ENCODE peak calls at places on chromosomes 6 and 20, in seven cellular contexts. One of them, this sample, is unnamed. For H4K20me1, the result is how much of the 10 kb centered on the place peaks cover.

GRCh38 chr20:62482970-62483369 is 7.2 kb upstream of the GATA5 start:
- DNase-seq in hepatocyte: no peak
- DNase-seq in GM23338: no peak
- DNase-seq in K562: no peak
- DNase-seq in GM23248: no peak
- DNase-seq in HCT116: no peak
- DNase-seq in PC-3: no peak
- DNase-seq in this sample: no peak

GRCh38 chr6:83333500-83333899 is 97.4 kb downstream of the ME1 start:
- DNase-seq in hepatocyte: no peak
- DNase-seq in GM23248: no peak
- DNase-seq in GM23338: no peak
- DNase-seq in PC-3: no peak
- DNase-seq in HCT116: no peak
- DNase-seq in K562: no peak
- DNase-seq in this sample: no peak

GRCh38 chr6:119543332-119543731 is 193.8 kb upstream of the MAN1A1 start:
- DNase-seq in GM23248: no peak
- DNase-seq in hepatocyte: no peak
- DNase-seq in PC-3: no peak
- DNase-seq in HCT116: no peak
- DNase-seq in K562: no peak
- DNase-seq in GM23338: no peak
- DNase-seq in this sample: no peak

GRCh38 chr20:56460459-56460858 is 8.0 kb upstream of the RTF2 start:
- DNase-seq in PC-3: no peak
- DNase-seq in GM23338: no peak
- DNase-seq in GM23248: no peak
- DNase-seq in K562: no peak
- DNase-seq in hepatocyte: no peak
- DNase-seq in HCT116: no peak
- DNase-seq in this sample: no peak

GRCh38 chr6:13120483-13121482 is 207.6 kb downstream of the TBC1D7 start:
- DNase-seq in K562: no peak
- DNase-seq in hepatocyte: no peak
- DNase-seq in GM23338: peak
- DNase-seq in PC-3: no peak
- DNase-seq in GM23248: no peak
- DNase-seq in HCT116: no peak
- DNase-seq in this sample: no peak

GRCh38 chr20:36461600-36462439 is 79.5 kb upstream of the MYL9 start:
- DNase-seq in K562: peak
- DNase-seq in GM23338: peak
- DNase-seq in HCT116: no peak
- DNase-seq in hepatocyte: peak
- DNase-seq in PC-3: peak
- DNase-seq in GM23248: peak
- DNase-seq in this sample: no peak

GRCh38 chr6:89134723-89135122 is 11.1 kb upstream of the PM20D2 start:
- DNase-seq in GM23248: no peak
- DNase-seq in hepatocyte: no peak
- DNase-seq in GM23338: no peak
- DNase-seq in HCT116: no peak
- DNase-seq in PC-3: no peak
- DNase-seq in K562: no peak
- DNase-seq in this sample: no peak

GRCh38 chr6:6801002-6801329 is 212.4 kb downstream of the LY86 start:
- DNase-seq in GM23248: no peak
- DNase-seq in GM23338: no peak
- DNase-seq in K562: no peak
- DNase-seq in HCT116: no peak
- DNase-seq in PC-3: no peak
- DNase-seq in hepatocyte: no peak
- DNase-seq in this sample: peak

GRCh38 chr6:139820191-139820590 is 445.7 kb upstream of the CITED2 start:
- DNase-seq in GM23338: no peak
- DNase-seq in PC-3: peak
- DNase-seq in GM23248: peak
- DNase-seq in K562: no peak
- DNase-seq in HCT116: peak
- DNase-seq in hepatocyte: peak
- DNase-seq in this sample: no peak

GRCh38 chr20:34538671-34539123 is 19.8 kb upstream of the MAP1LC3A start:
- DNase-seq in HCT116: no peak
- DNase-seq in PC-3: peak
- DNase-seq in hepatocyte: peak
- DNase-seq in GM23338: peak
- DNase-seq in GM23248: peak
- DNase-seq in K562: peak
- DNase-seq in this sample: peak

GRCh38 chr20:25486377-25486776 is 78.9 kb downstream of the GINS1 start:
- DNase-seq in K562: no peak
- DNase-seq in HCT116: no peak
- DNase-seq in PC-3: no peak
- DNase-seq in hepatocyte: no peak
- DNase-seq in GM23248: peak
- DNase-seq in GM23338: no peak
- DNase-seq in this sample: no peak

GRCh38 chr6:13400772-13401171 is 72.4 kb upstream of the TBC1D7 start:
- DNase-seq in GM23338: no peak
- DNase-seq in PC-3: peak
- DNase-seq in hepatocyte: no peak
- DNase-seq in GM23248: no peak
- DNase-seq in HCT116: no peak
- DNase-seq in K562: no peak
- DNase-seq in this sample: no peak

GRCh38 chr6:63415286-63415685 is 95.5 kb upstream of the LGSN start:
- DNase-seq in GM23248: no peak
- DNase-seq in K562: no peak
- DNase-seq in PC-3: no peak
- DNase-seq in hepatocyte: no peak
- DNase-seq in GM23338: no peak
- DNase-seq in HCT116: no peak
- DNase-seq in this sample: no peak

GRCh38 chr20:30912006-30912660 is 345.3 kb upstream of the DEFB115 start:
- DNase-seq in GM23338: peak
- DNase-seq in K562: peak
- DNase-seq in PC-3: no peak
- DNase-seq in hepatocyte: no peak
- DNase-seq in GM23248: peak
- DNase-seq in HCT116: no peak
- DNase-seq in this sample: no peak

GRCh38 chr6:36971926-36972673 is 13.9 kb downstream of the MTCH1 start:
- DNase-seq in K562: no peak
- DNase-seq in PC-3: no peak
- DNase-seq in hepatocyte: no peak
- DNase-seq in HCT116: no peak
- DNase-seq in GM23248: no peak
- DNase-seq in GM23338: no peak
- DNase-seq in this sample: no peak

DNA sequence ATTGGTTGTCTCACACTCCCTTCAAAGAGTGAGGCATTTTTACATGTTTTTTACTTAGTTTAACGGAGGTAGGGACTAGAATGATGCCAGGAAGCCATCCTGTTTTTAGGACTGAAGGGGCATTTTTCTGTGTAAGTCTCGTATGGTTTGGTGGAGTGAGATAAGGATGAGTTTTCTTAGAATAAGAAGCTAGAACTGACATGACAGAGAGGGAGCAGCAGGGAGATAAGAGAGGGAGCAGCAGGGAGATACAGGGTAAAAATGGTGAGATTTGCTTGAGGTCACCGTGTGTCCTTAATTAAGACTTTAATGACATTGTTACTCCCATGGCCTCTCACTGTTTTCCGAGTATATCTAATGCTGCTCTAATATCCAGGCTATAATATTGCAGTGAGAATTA is 360.8 kb downstream of the NRN1 start:
- DNase-seq in GM23338: no peak
- DNase-seq in HCT116: no peak
- DNase-seq in PC-3: no peak
- DNase-seq in hepatocyte: no peak
- DNase-seq in GM23248: no peak
- DNase-seq in K562: peak
- DNase-seq in this sample: no peak
- H3K4me2 ChIP-seq in GM23338: no peak
- H3K4me2 ChIP-seq in HCT116: no peak
- H3K4me2 ChIP-seq in PC-3: no peak
- H3K4me2 ChIP-seq in hepatocyte: no peak
- H3K4me2 ChIP-seq in GM23248: no peak
- H3K4me2 ChIP-seq in K562: no peak
- H3K4me2 ChIP-seq in this sample: no peak

GRCh38 chr20:58910473-58910872 is 58.0 kb downstream of the GNAS start:
- DNase-seq in K562: no peak
- DNase-seq in HCT116: no peak
- DNase-seq in GM23248: no peak
- DNase-seq in GM23338: no peak
- DNase-seq in PC-3: no peak
- DNase-seq in hepatocyte: no peak
- DNase-seq in this sample: no peak
- H4K20me1 ChIP-seq in K562: under half
- H4K20me1 ChIP-seq in HCT116: under half
- H4K20me1 ChIP-seq in GM23248: under half
- H4K20me1 ChIP-seq in GM23338: under half
- H4K20me1 ChIP-seq in PC-3: under half
- H4K20me1 ChIP-seq in hepatocyte: under half
- H4K20me1 ChIP-seq in this sample: under half

GRCh38 chr20:2429061-2429460 is 41.5 kb downstream of the SNRPB start:
- DNase-seq in GM23248: peak
- DNase-seq in K562: no peak
- DNase-seq in GM23338: no peak
- DNase-seq in PC-3: no peak
- DNase-seq in hepatocyte: no peak
- DNase-seq in HCT116: no peak
- DNase-seq in this sample: no peak
- H3K4me2 ChIP-seq in GM23248: no peak
- H3K4me2 ChIP-seq in K562: no peak
- H3K4me2 ChIP-seq in GM23338: no peak
- H3K4me2 ChIP-seq in PC-3: no peak
- H3K4me2 ChIP-seq in hepatocyte: no peak
- H3K4me2 ChIP-seq in HCT116: no peak
- H3K4me2 ChIP-seq in this sample: no peak

GRCh38 chr6:11206576-11206975 is 25.9 kb downstream of the NEDD9 start:
- DNase-seq in GM23338: no peak
- DNase-seq in HCT116: no peak
- DNase-seq in hepatocyte: no peak
- DNase-seq in PC-3: peak
- DNase-seq in GM23248: peak
- DNase-seq in K562: no peak
- DNase-seq in this sample: no peak
- H4K20me1 ChIP-seq in GM23338: under half
- H4K20me1 ChIP-seq in HCT116: under half
- H4K20me1 ChIP-seq in hepatocyte: under half
- H4K20me1 ChIP-seq in PC-3: under half
- H4K20me1 ChIP-seq in GM23248: under half
- H4K20me1 ChIP-seq in K562: under half
- H4K20me1 ChIP-seq in this sample: under half

DNA sequence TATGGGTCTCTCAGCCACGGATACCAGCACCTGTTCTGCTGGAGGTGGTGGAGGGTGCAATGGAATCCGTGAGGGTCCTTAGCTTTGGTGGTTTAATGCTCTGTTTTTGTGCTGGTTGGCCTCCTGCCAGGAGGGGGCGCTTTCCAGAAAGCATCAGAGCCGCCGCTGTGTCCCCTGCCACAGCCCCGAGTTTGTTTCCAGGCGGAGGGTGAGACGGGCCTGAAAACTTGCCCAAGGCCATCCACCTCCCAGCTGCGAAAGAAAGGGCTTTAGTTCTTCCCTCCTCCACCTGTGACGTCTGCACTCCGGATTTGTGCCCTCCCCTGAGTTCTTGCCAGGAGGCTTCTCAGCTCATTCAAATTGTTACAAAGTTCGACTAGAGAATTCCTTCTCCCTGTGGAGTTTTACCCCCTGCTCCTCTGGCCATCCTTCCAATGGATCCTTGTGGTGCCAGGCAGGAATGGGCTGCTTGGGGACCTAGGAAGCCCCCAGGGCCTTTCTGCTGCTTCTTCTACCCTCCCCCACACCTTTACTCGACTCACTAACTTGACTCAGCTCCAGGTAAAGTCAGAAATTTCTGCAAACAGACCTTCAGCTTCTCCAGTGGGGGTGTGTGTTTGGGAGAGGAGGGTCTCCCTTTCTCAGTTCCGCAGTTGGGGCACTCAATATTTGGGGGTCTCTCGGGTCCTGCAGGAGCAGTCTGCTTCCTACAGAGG is 873.7 kb downstream of the KIF16B start:
- DNase-seq in GM23248: no peak
- DNase-seq in K562: no peak
- DNase-seq in PC-3: peak
- DNase-seq in hepatocyte: no peak
- DNase-seq in GM23338: peak
- DNase-seq in HCT116: no peak
- DNase-seq in this sample: no peak
- H3K4me2 ChIP-seq in GM23248: no peak
- H3K4me2 ChIP-seq in K562: no peak
- H3K4me2 ChIP-seq in PC-3: no peak
- H3K4me2 ChIP-seq in hepatocyte: peak
- H3K4me2 ChIP-seq in GM23338: no peak
- H3K4me2 ChIP-seq in HCT116: no peak
- H3K4me2 ChIP-seq in this sample: no peak

GRCh38 chr6:30727920-30728605 is 7.9 kb downstream of the TUBB start:
- DNase-seq in PC-3: peak
- DNase-seq in hepatocyte: peak
- DNase-seq in HCT116: no peak
- DNase-seq in GM23248: peak
- DNase-seq in K562: peak
- DNase-seq in GM23338: no peak
- DNase-seq in this sample: no peak

GRCh38 chr6:30735668-30736314 is 6.7 kb downstream of the FLOT1 start:
- DNase-seq in K562: no peak
- DNase-seq in GM23338: no peak
- DNase-seq in PC-3: no peak
- DNase-seq in HCT116: no peak
- DNase-seq in hepatocyte: no peak
- DNase-seq in GM23248: no peak
- DNase-seq in this sample: peak

GRCh38 chr6:30730611-30731435 is 10.7 kb downstream of the TUBB start:
- DNase-seq in K562: peak
- DNase-seq in PC-3: peak
- DNase-seq in GM23338: peak
- DNase-seq in hepatocyte: peak
- DNase-seq in HCT116: peak
- DNase-seq in GM23248: peak
- DNase-seq in this sample: peak

GRCh38 chr6:30726506-30727413 is 6.6 kb downstream of the TUBB start:
- DNase-seq in GM23248: peak
- DNase-seq in hepatocyte: no peak
- DNase-seq in K562: no peak
- DNase-seq in GM23338: no peak
- DNase-seq in HCT116: no peak
- DNase-seq in PC-3: peak
- DNase-seq in this sample: no peak

GRCh38 chr6:30732237-30732943 is 10.1 kb downstream of the FLOT1 start:
- DNase-seq in GM23248: no peak
- DNase-seq in GM23338: no peak
- DNase-seq in K562: no peak
- DNase-seq in hepatocyte: no peak
- DNase-seq in HCT116: no peak
- DNase-seq in PC-3: no peak
- DNase-seq in this sample: no peak
- H4K20me1 ChIP-seq in GM23248: under half
- H4K20me1 ChIP-seq in GM23338: under half
- H4K20me1 ChIP-seq in K562: under half
- H4K20me1 ChIP-seq in hepatocyte: under half
- H4K20me1 ChIP-seq in HCT116: under half
- H4K20me1 ChIP-seq in PC-3: under half
- H4K20me1 ChIP-seq in this sample: under half

This sample was measured in MM.1S.